ENCODE peak calls at places on chromosomes 6 and 20, in eight cellular contexts. C, P, Z, Q, L, U, V and E are unnamed samples.

GRCh38 chr20:1712634-1713625 is 55.4 kb upstream of the SIRPG start:
- DNase-seq in V (no peak), L (no peak), C (no peak), U (no peak), P (no peak), Z (no peak), Q (no peak), E (peak)

GRCh38 chr6:81865712-81866111 is 113.2 kb upstream of the TENT5A start:
- DNase-seq in L (no peak), V (no peak), P (no peak), U (no peak), Z (no peak), C (no peak), Q (peak), E (no peak)

GRCh38 chr20:50967621-50968020 is 9.0 kb downstream of the MOCS3 start:
- DNase-seq in Z (no peak), L (no peak), U (no peak), Q (no peak), P (no peak), C (no peak), V (no peak), E (no peak)

GRCh38 chr6:71420693-71421328 is 132.2 kb downstream of the OGFRL1 start:
- DNase-seq in Q (no peak), V (peak), U (no peak), L (peak), C (peak), Z (peak), P (peak), E (no peak)

GRCh38 chr6:83867527-83868161 is 8.2 kb downstream of the CYB5R4 start:
- DNase-seq in Q (no peak), C (peak), L (peak), U (peak), P (no peak), Z (peak), V (no peak), E (no peak)

GRCh38 chr6:148200302-148200701 is 142.3 kb upstream of the SASH1 start:
- DNase-seq in C (peak), P (peak), Z (no peak), U (no peak), Q (no peak), V (no peak), L (peak), E (no peak)

GRCh38 chr20:8424010-8424409 is 291.9 kb downstream of the PLCB1 start:
- DNase-seq in Z (no peak), L (no peak), U (no peak), C (no peak), Q (no peak), V (no peak), P (no peak), E (no peak)

GRCh38 chr6:9543649-9544048 is 871.2 kb downstream of the TFAP2A start:
- DNase-seq in Z (no peak), Q (no peak), L (no peak), P (no peak), C (peak), U (no peak), V (no peak), E (no peak)

GRCh38 chr6:43276180-43277082 is 21.6 kb upstream of the SLC22A7 start:
- DNase-seq in V (no peak), P (peak), L (no peak), U (no peak), C (peak), Q (peak), Z (peak), E (no peak)

GRCh38 chr6:43274127-43274915 is 23.7 kb upstream of the SLC22A7 start:
- DNase-seq in P (no peak), U (no peak), C (no peak), L (no peak), Z (no peak), V (no peak), Q (no peak), E (no peak)

GRCh38 chr6:43277083-43277642 is 20.9 kb upstream of the SLC22A7 start:
- DNase-seq in V (no peak), Q (no peak), L (no peak), U (no peak), P (peak), Z (no peak), C (no peak), E (no peak)

GRCh38 chr6:43274916-43275597 is 23.0 kb upstream of the SLC22A7 start:
- DNase-seq in V (no peak), P (peak), Z (peak), L (peak), C (peak), U (no peak), Q (peak), E (no peak)

GRCh38 chr6:43275782-43276179 is 22.3 kb upstream of the SLC22A7 start:
- DNase-seq in U (no peak), C (peak), L (no peak), P (peak), V (no peak), Q (no peak), Z (no peak), E (no peak)
- TF ChIP-seq POLR2AphosphoS5 in U (no peak), C (no peak), L (no peak), P (no peak), V (no peak), Q (no peak), Z (no peak), E (no peak)

GRCh38 chr6:16707101-16707783 is 54.0 kb downstream of the ATXN1 start:
- DNase-seq in Z (no peak), Q (no peak), V (no peak), P (no peak), L (no peak), C (no peak), U (no peak), E (no peak)
- H3K27ac ChIP-seq in Z (no peak), Q (no peak), V (no peak), P (peak), L (no peak), C (no peak), U (no peak), E (no peak)

GRCh38 chr6:113693866-113694265 is 163.3 kb upstream of the MARCKS start:
- DNase-seq in Z (no peak), L (no peak), Q (no peak), U (no peak), C (no peak), V (no peak), P (no peak), E (no peak)

GRCh38 chr6:113694278-113695077 is 162.7 kb upstream of the MARCKS start:
- DNase-seq in P (no peak), L (no peak), C (no peak), Z (no peak), U (no peak), Q (peak), V (no peak), E (no peak)

GRCh38 chr6:113696960-113697359 is 160.2 kb upstream of the MARCKS start:
- DNase-seq in V (no peak), U (no peak), Z (no peak), P (no peak), Q (no peak), C (no peak), L (no peak), E (no peak)

GRCh38 chr6:113697642-113698410 is 159.3 kb upstream of the MARCKS start:
- DNase-seq in Z (no peak), Q (no peak), L (no peak), P (no peak), U (no peak), V (no peak), C (no peak), E (no peak)

GRCh38 chr6:113695506-113695905 is 161.6 kb upstream of the MARCKS start:
- DNase-seq in C (no peak), P (no peak), Z (no peak), L (no peak), V (no peak), Q (peak), U (no peak), E (no peak)
- TF ChIP-seq POLR2AphosphoS5 in C (no peak), P (peak), Z (no peak), L (no peak), V (no peak), Q (no peak), U (no peak), E (no peak)

GRCh38 chr6:157812425-157813171 is 10.4 kb upstream of the SNX9 start:
- DNase-seq in C (no peak), Q (no peak), Z (no peak), U (no peak), P (no peak), L (no peak), V (no peak), E (no peak)

GRCh38 chr6:157811476-157812173 is 11.4 kb upstream of the SNX9 start:
- DNase-seq in L (no peak), U (no peak), Q (no peak), V (no peak), P (no peak), C (no peak), Z (no peak), E (peak)

GRCh38 chr6:157814883-157815282 is 8.2 kb upstream of the SNX9 start:
- DNase-seq in Z (no peak), L (no peak), C (no peak), Q (no peak), V (no peak), U (no peak), P (no peak), E (no peak)

GRCh38 chr6:157813191-157813590 is 9.9 kb upstream of the SNX9 start:
- DNase-seq in V (peak), U (no peak), Z (no peak), P (no peak), L (no peak), Q (no peak), C (no peak), E (no peak)

GRCh38 chr6:157813757-157814455 is 9.1 kb upstream of the SNX9 start:
- DNase-seq in Z (no peak), U (no peak), V (no peak), P (no peak), L (no peak), C (no peak), Q (no peak), E (no peak)
- H3K27ac ChIP-seq in Z (peak), U (no peak), V (peak), P (peak), L (peak), C (no peak), Q (no peak), E (peak)

GRCh38 chr6:41726876-41727275 is 8.5 kb downstream of the TFEB start:
- DNase-seq in L (no peak), Z (no peak), P (no peak), U (no peak), C (no peak), V (no peak), Q (no peak), E (no peak)

GRCh38 chr6:41727705-41728072 is 7.7 kb downstream of the TFEB start:
- DNase-seq in Q (no peak), U (no peak), P (no peak), V (no peak), C (no peak), Z (no peak), L (no peak), E (no peak)

GRCh38 chr6:41729624-41730023 is 5.8 kb downstream of the TFEB start:
- DNase-seq in P (no peak), V (no peak), U (no peak), Q (no peak), C (peak), Z (no peak), L (no peak), E (no peak)

GRCh38 chr6:41728954-41729353 is 6.5 kb downstream of the TFEB start:
- DNase-seq in L (no peak), C (no peak), P (no peak), Z (no peak), U (no peak), V (no peak), Q (no peak), E (no peak)

DNA sequence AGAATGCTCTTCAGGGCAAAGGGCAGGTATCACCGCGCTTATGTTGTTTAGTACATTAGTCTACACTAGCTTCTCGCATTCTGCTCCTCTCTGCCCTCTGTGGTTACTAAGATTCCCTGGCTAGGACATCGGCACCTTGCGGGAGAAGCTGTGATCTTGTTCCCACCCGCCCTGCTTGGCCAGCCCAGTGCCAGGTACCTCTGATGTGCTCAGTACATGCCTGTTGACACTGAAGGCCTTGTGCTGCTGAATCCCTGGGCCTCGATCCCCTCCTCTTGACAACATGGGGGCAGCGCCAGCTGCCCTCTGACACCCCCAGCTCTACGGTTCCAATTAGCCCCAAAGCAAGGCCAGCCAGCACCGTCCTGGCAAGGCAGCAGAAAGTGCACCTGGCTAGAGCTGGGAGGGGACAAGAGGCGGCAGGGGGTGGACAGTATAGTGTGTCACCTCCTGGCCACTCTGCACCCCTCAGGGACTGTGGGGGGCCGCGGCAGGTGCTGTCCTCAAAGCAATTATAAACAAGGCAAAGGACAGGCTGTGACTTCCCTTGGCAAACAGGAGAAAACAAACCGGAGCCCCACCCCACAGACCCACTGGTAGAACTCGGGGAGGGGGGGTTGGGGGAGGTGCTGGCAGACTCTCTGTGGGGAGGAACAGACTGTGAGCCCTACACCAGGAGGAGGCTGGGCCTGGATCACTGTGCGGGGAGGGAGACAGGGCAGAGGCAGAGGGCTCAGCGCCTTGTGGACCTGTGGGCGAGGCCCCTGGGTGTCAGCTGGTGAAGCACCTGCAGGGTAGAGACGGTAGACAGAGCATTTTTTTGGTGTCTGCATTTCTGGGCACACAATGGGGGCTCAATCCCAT is 7.1 kb downstream of the TFEB start:
- DNase-seq in V (no peak), Q (peak), P (no peak), Z (peak), L (peak), U (no peak), C (no peak), E (no peak)
- TF ChIP-seq POLR2AphosphoS5 in V (no peak), Q (no peak), P (no peak), Z (no peak), L (no peak), U (no peak), C (no peak), E (no peak)